ENCODE peak calls at places on chromosome 1, in four cellular contexts. F is H4, E is SJSA1, S is esophagus muscularis mucosa. R is an unnamed sample.

GRCh38 chr1:206534552-206534951 is 27.2 kb downstream of the RASSF5 start:
- DNase-seq in E (no peak), S (no peak), F (no peak), R (no peak)

GRCh38 chr1:23784846-23785245 is 6.1 kb upstream of the LYPLA2 start:
- DNase-seq in E (no peak), S (no peak), F (no peak), R (no peak)

GRCh38 chr1:206702803-206703202 is 18.1 kb downstream of the MAPKAPK2 start:
- DNase-seq in S (no peak), F (no peak), E (no peak), R (no peak)

GRCh38 chr1:41612953-41613352 is 128.5 kb upstream of the EDN2 start:
- DNase-seq in S (peak), E (no peak), F (no peak), R (no peak)

GRCh38 chr1:92567211-92567868 is 80.6 kb upstream of the GFI1 start:
- DNase-seq in E (no peak), F (no peak), S (no peak), R (no peak)

GRCh38 chr1:218164930-218165686 is 120.0 kb upstream of the RRP15 start:
- DNase-seq in F (peak), E (no peak), S (no peak), R (peak)

GRCh38 chr1:232886304-232886703 is 64.1 kb upstream of the NTPCR start:
- DNase-seq in S (no peak), E (no peak), F (no peak), R (no peak)

GRCh38 chr1:154975409-154976205 is 1.1 kb downstream of the CKS1B start:
- DNase-seq in S (no peak), F (no peak), E (peak), R (no peak)

GRCh38 chr1:188689542-188689941 is 1788.1 kb downstream of the BRINP3 start:
- DNase-seq in E (no peak), S (no peak), F (peak), R (peak)

GRCh38 chr1:51877434-51878306 is 857 bp downstream of the NRDC start:
- DNase-seq in E (peak), F (peak), S (no peak), R (no peak)